ENCODE peak calls at places on chromosomes 3 and 15, in eight cellular contexts. One of them, this sample, is unnamed. For H3K4me1, the result is how much of the 10 kb centered on the place peaks cover.

GRCh38 chr3:32460031-32460749 is 42.5 kb downstream of the CMTM6 start:
- DNase-seq in SK-N-SH: no peak
- DNase-seq in GM12878: no peak
- DNase-seq in endothelial cell of umbilical vein: peak
- DNase-seq in spleen: peak
- DNase-seq in H1: peak
- DNase-seq in prostate gland: no peak
- DNase-seq in transverse colon: peak
- DNase-seq in this sample: peak

GRCh38 chr3:32045091-32045964 is 61.1 kb upstream of the GPD1L start:
- DNase-seq in prostate gland: peak
- DNase-seq in H1: no peak
- DNase-seq in SK-N-SH: peak
- DNase-seq in spleen: no peak
- DNase-seq in transverse colon: peak
- DNase-seq in endothelial cell of umbilical vein: peak
- DNase-seq in GM12878: no peak
- DNase-seq in this sample: peak

GRCh38 chr15:38905634-38906033 is 341.0 kb upstream of the RASGRP1 start:
- DNase-seq in GM12878: no peak
- DNase-seq in transverse colon: no peak
- DNase-seq in H1: no peak
- DNase-seq in SK-N-SH: no peak
- DNase-seq in prostate gland: no peak
- DNase-seq in endothelial cell of umbilical vein: no peak
- DNase-seq in spleen: no peak
- DNase-seq in this sample: no peak

GRCh38 chr3:73479325-73479724 is 145.4 kb downstream of the PDZRN3 start:
- DNase-seq in prostate gland: no peak
- DNase-seq in transverse colon: no peak
- DNase-seq in SK-N-SH: no peak
- DNase-seq in H1: no peak
- DNase-seq in endothelial cell of umbilical vein: no peak
- DNase-seq in GM12878: no peak
- DNase-seq in spleen: no peak
- DNase-seq in this sample: no peak

GRCh38 chr3:126986001-126986400 is 3.1 kb downstream of the PLXNA1 start:
- DNase-seq in transverse colon: no peak
- DNase-seq in endothelial cell of umbilical vein: no peak
- DNase-seq in SK-N-SH: peak
- DNase-seq in GM12878: no peak
- DNase-seq in H1: no peak
- DNase-seq in prostate gland: no peak
- DNase-seq in spleen: no peak
- DNase-seq in this sample: no peak

GRCh38 chr15:74123685-74124084 is 6.7 kb upstream of the ISLR2 start:
- DNase-seq in endothelial cell of umbilical vein: no peak
- DNase-seq in GM12878: no peak
- DNase-seq in transverse colon: no peak
- DNase-seq in H1: no peak
- DNase-seq in prostate gland: no peak
- DNase-seq in SK-N-SH: no peak
- DNase-seq in spleen: no peak
- DNase-seq in this sample: no peak

GRCh38 chr15:85757073-85757938 is 37.4 kb downstream of the KLHL25 start:
- DNase-seq in GM12878: no peak
- DNase-seq in prostate gland: no peak
- DNase-seq in endothelial cell of umbilical vein: no peak
- DNase-seq in SK-N-SH: no peak
- DNase-seq in spleen: peak
- DNase-seq in H1: no peak
- DNase-seq in transverse colon: no peak
- DNase-seq in this sample: no peak

GRCh38 chr3:53486961-53487654 is 7.3 kb upstream of the CACNA1D start:
- DNase-seq in H1: no peak
- DNase-seq in GM12878: no peak
- DNase-seq in prostate gland: no peak
- DNase-seq in transverse colon: no peak
- DNase-seq in SK-N-SH: no peak
- DNase-seq in endothelial cell of umbilical vein: no peak
- DNase-seq in spleen: no peak
- DNase-seq in this sample: no peak

GRCh38 chr3:153856932-153857331 is 264.3 kb upstream of the ARHGEF26 start:
- DNase-seq in GM12878: no peak
- DNase-seq in endothelial cell of umbilical vein: no peak
- DNase-seq in SK-N-SH: no peak
- DNase-seq in transverse colon: no peak
- DNase-seq in prostate gland: no peak
- DNase-seq in spleen: no peak
- DNase-seq in H1: no peak
- DNase-seq in this sample: no peak

GRCh38 chr3:127535901-127536817 is 54.4 kb downstream of the TPRA1 start:
- DNase-seq in H1: no peak
- DNase-seq in transverse colon: no peak
- DNase-seq in endothelial cell of umbilical vein: no peak
- DNase-seq in prostate gland: no peak
- DNase-seq in SK-N-SH: no peak
- DNase-seq in spleen: no peak
- DNase-seq in GM12878: no peak
- DNase-seq in this sample: no peak

GRCh38 chr15:27645672-27646071 is 453.4 kb downstream of the OCA2 start:
- DNase-seq in endothelial cell of umbilical vein: no peak
- DNase-seq in H1: no peak
- DNase-seq in SK-N-SH: no peak
- DNase-seq in spleen: no peak
- DNase-seq in GM12878: no peak
- DNase-seq in prostate gland: no peak
- DNase-seq in transverse colon: no peak
- DNase-seq in this sample: no peak

GRCh38 chr3:98968824-98969223 is 67.3 kb upstream of the DCBLD2 start:
- DNase-seq in prostate gland: no peak
- DNase-seq in SK-N-SH: no peak
- DNase-seq in endothelial cell of umbilical vein: no peak
- DNase-seq in spleen: no peak
- DNase-seq in GM12878: no peak
- DNase-seq in transverse colon: no peak
- DNase-seq in H1: no peak
- DNase-seq in this sample: no peak

GRCh38 chr3:38608961-38609360 is 40.5 kb downstream of the SCN5A start:
- DNase-seq in spleen: peak
- DNase-seq in SK-N-SH: no peak
- DNase-seq in transverse colon: no peak
- DNase-seq in GM12878: no peak
- DNase-seq in H1: no peak
- DNase-seq in endothelial cell of umbilical vein: no peak
- DNase-seq in prostate gland: no peak
- DNase-seq in this sample: no peak

GRCh38 chr15:91945385-91945784 is 91.9 kb downstream of the SLCO3A1 start:
- DNase-seq in prostate gland: no peak
- DNase-seq in SK-N-SH: no peak
- DNase-seq in spleen: no peak
- DNase-seq in GM12878: no peak
- DNase-seq in H1: no peak
- DNase-seq in endothelial cell of umbilical vein: no peak
- DNase-seq in transverse colon: no peak
- DNase-seq in this sample: no peak

GRCh38 chr15:91941871-91942270 is 88.4 kb downstream of the SLCO3A1 start:
- DNase-seq in spleen: no peak
- DNase-seq in SK-N-SH: no peak
- DNase-seq in prostate gland: no peak
- DNase-seq in GM12878: no peak
- DNase-seq in transverse colon: no peak
- DNase-seq in H1: no peak
- DNase-seq in endothelial cell of umbilical vein: no peak
- DNase-seq in this sample: no peak

GRCh38 chr15:91944334-91944733 is 90.8 kb downstream of the SLCO3A1 start:
- DNase-seq in H1: no peak
- DNase-seq in prostate gland: no peak
- DNase-seq in endothelial cell of umbilical vein: no peak
- DNase-seq in spleen: no peak
- DNase-seq in GM12878: no peak
- DNase-seq in transverse colon: no peak
- DNase-seq in SK-N-SH: no peak
- DNase-seq in this sample: no peak

GRCh38 chr15:91940466-91941381 is 87.2 kb downstream of the SLCO3A1 start:
- DNase-seq in SK-N-SH: peak
- DNase-seq in GM12878: no peak
- DNase-seq in H1: no peak
- DNase-seq in spleen: no peak
- DNase-seq in endothelial cell of umbilical vein: no peak
- DNase-seq in transverse colon: no peak
- DNase-seq in prostate gland: no peak
- DNase-seq in this sample: no peak

DNA sequence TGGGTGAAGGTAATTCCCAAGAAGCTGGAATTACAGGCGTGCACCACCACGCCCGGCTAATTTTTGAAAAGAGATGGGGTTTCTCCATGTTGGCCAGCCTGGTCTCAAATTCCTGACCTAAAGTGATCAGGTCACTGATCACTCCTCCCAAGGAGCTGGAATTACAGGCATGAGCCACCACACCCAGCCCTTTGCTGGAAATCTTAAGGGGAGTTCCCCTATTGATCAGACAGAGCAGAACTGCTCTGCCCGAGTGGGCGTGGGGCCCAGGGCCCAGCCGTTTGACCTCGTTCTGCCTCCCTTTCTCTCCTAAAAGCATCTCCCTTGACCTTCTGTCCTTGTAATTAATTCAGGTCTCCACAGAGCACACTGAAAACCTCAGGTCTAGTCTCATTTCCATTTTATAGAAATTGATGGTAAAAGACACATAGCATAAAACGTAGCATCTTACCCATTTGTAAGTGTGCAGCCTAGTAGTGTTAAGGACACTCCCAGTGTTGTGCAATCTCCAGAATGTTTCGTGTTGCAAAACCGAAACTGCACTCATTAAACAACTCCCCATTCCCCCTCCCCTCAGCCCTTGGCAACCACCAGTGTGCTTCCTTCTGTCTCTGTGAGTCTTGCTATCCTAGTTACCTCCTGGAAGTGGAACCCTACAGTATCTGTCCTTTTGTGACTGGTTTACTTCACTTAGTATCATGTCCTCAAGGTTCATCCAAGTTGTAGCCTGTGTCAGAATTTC is 89.3 kb downstream of the SLCO3A1 start:
- DNase-seq in spleen: no peak
- DNase-seq in prostate gland: peak
- DNase-seq in H1: no peak
- DNase-seq in SK-N-SH: no peak
- DNase-seq in endothelial cell of umbilical vein: no peak
- DNase-seq in GM12878: no peak
- DNase-seq in transverse colon: peak
- DNase-seq in this sample: peak
- TF ChIP-seq POLR2AphosphoS5 in spleen: peak
- TF ChIP-seq POLR2AphosphoS5 in prostate gland: peak
- TF ChIP-seq POLR2AphosphoS5 in H1: no peak
- TF ChIP-seq POLR2AphosphoS5 in SK-N-SH: no peak
- TF ChIP-seq POLR2AphosphoS5 in endothelial cell of umbilical vein: no peak
- TF ChIP-seq POLR2AphosphoS5 in GM12878: no peak
- TF ChIP-seq POLR2AphosphoS5 in transverse colon: peak
- TF ChIP-seq POLR2AphosphoS5 in this sample: peak

DNA sequence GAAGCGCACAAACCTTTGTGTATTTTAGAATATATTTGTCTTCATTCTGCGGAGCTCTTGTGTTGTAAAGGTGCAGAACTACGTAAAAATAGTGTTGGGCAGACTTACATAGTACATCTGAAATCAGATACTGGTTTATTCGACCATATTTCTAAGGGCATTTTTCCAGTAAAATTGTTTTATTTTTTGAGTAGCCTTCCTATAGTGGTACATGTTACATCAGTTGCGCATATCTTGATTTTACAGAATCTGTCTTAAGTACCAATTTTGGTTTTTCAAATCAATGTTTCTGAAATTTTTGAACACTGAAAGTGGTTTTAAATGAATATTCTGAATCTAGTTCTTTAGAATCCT is 15.7 kb upstream of the CHD2 start:
- DNase-seq in GM12878: no peak
- DNase-seq in endothelial cell of umbilical vein: peak
- DNase-seq in prostate gland: no peak
- DNase-seq in SK-N-SH: no peak
- DNase-seq in spleen: no peak
- DNase-seq in transverse colon: no peak
- DNase-seq in H1: no peak
- DNase-seq in this sample: no peak
- H3K4me1 ChIP-seq in GM12878: under half
- H3K4me1 ChIP-seq in endothelial cell of umbilical vein: under half
- H3K4me1 ChIP-seq in prostate gland: under half
- H3K4me1 ChIP-seq in SK-N-SH: under half
- H3K4me1 ChIP-seq in spleen: half or more
- H3K4me1 ChIP-seq in transverse colon: half or more
- H3K4me1 ChIP-seq in H1: under half
- H3K4me1 ChIP-seq in this sample: under half

DNA sequence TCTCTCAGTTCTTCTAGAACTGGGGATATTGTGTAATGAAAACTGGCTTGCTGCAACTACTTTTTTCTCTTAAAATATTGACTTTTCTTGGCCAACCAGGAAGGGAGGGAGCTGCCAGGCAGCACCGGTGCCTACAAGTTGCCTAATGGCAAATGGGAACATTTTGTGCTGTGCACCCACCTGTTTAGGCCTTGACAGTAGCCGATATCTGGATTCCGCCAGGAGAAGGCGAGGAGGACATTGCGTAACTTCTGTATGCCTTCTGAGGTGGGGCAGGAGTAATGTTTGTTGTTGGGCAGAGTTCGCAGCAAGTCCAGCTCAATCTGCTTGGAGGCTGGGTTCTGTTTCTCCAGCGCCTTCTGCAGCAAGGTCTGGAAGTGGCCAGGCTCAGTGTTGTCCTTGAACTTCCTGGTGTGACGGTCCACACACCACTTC is 64.9 kb downstream of the TBC1D2B start:
- DNase-seq in transverse colon: peak
- DNase-seq in SK-N-SH: no peak
- DNase-seq in endothelial cell of umbilical vein: no peak
- DNase-seq in prostate gland: peak
- DNase-seq in GM12878: no peak
- DNase-seq in spleen: no peak
- DNase-seq in H1: no peak
- DNase-seq in this sample: no peak
- TF ChIP-seq POLR2AphosphoS5 in transverse colon: peak
- TF ChIP-seq POLR2AphosphoS5 in SK-N-SH: no peak
- TF ChIP-seq POLR2AphosphoS5 in endothelial cell of umbilical vein: no peak
- TF ChIP-seq POLR2AphosphoS5 in prostate gland: peak
- TF ChIP-seq POLR2AphosphoS5 in GM12878: no peak
- TF ChIP-seq POLR2AphosphoS5 in spleen: peak
- TF ChIP-seq POLR2AphosphoS5 in H1: no peak
- TF ChIP-seq POLR2AphosphoS5 in this sample: peak

DNA sequence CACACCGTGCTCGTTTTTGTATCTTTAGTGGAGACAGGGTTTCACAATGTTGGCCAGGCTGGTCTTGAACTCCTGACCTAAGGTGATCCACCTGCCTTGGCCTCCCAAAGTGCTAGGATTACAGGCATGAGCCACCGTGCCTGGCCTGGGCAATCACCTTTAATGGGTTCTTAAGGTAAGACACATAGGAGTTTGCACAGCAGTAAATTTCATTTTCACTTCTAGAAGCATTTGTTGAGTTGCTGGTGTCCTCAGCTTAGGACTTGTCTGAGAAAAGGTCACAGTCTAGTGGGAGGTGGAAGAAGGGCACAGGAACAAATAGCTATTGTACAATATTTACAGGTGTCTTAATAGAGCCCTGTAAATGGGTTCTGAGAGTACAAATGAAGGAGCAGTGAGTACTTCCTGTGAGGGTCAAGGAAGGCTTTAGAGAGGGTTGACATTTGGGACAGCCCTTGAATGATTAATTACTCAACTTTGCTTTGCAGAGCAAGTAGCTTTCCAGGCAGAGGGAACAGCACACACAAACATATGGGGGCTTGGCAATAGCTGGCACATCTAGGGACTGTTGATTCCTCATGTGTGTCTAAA is 8.7 kb upstream of the ETV5 start:
- DNase-seq in endothelial cell of umbilical vein: no peak
- DNase-seq in spleen: no peak
- DNase-seq in transverse colon: no peak
- DNase-seq in SK-N-SH: no peak
- DNase-seq in prostate gland: no peak
- DNase-seq in H1: no peak
- DNase-seq in GM12878: no peak
- DNase-seq in this sample: peak
- H3K4me1 ChIP-seq in endothelial cell of umbilical vein: under half
- H3K4me1 ChIP-seq in spleen: under half
- H3K4me1 ChIP-seq in transverse colon: under half
- H3K4me1 ChIP-seq in SK-N-SH: under half
- H3K4me1 ChIP-seq in prostate gland: under half
- H3K4me1 ChIP-seq in H1: under half
- H3K4me1 ChIP-seq in GM12878: under half
- H3K4me1 ChIP-seq in this sample: under half

This sample was measured in upper lobe of left lung.